ENCODE peak calls at places on chromosomes 12 and 14, in five cellular contexts. One of them, this sample, is unnamed.

GRCh38 chr14:80047761-80048160 is 163.5 kb downstream of the DIO2 start:
- DNase-seq in dorsolateral prefrontal cortex: peak; percentile 65
- DNase-seq in AG04450: no peak
- DNase-seq in AG10803: peak; percentile 1
- DNase-seq in fibroblast of the aortic adventitia: peak; percentile 10
- DNase-seq in this sample: no peak

GRCh38 chr14:74275265-74275841 is 27.4 kb downstream of the ABCD4 start:
- DNase-seq in AG04450: peak; percentile 37
- DNase-seq in AG10803: peak; percentile 91
- DNase-seq in fibroblast of the aortic adventitia: peak; percentile 93
- DNase-seq in dorsolateral prefrontal cortex: no peak
- DNase-seq in this sample: no peak

GRCh38 chr12:130706885-130707570 is 9.1 kb downstream of the RIMBP2 start:
- DNase-seq in fibroblast of the aortic adventitia: no peak
- DNase-seq in AG10803: no peak
- DNase-seq in AG04450: no peak
- DNase-seq in dorsolateral prefrontal cortex: no peak
- DNase-seq in this sample: no peak

GRCh38 chr12:75613981-75614380 is 102.6 kb upstream of the KRR1 start:
- DNase-seq in fibroblast of the aortic adventitia: peak; percentile 35
- DNase-seq in AG10803: peak; percentile 53
- DNase-seq in AG04450: no peak
- DNase-seq in dorsolateral prefrontal cortex: no peak
- DNase-seq in this sample: no peak

GRCh38 chr12:132955094-132955932 is 793 bp downstream of the ZNF605 start:
- DNase-seq in AG04450: peak; percentile 20
- DNase-seq in AG10803: peak; percentile 75
- DNase-seq in dorsolateral prefrontal cortex: peak; percentile 35
- DNase-seq in fibroblast of the aortic adventitia: peak; percentile 74
- DNase-seq in this sample: peak; percentile 60

GRCh38 chr12:89357297-89357730 is 5.0 kb upstream of the DUSP6 start:
- DNase-seq in AG04450: no peak
- DNase-seq in dorsolateral prefrontal cortex: no peak
- DNase-seq in AG10803: no peak
- DNase-seq in fibroblast of the aortic adventitia: no peak
- DNase-seq in this sample: no peak

GRCh38 chr12:70197362-70197744 is 45.9 kb upstream of the CNOT2 start:
- DNase-seq in dorsolateral prefrontal cortex: no peak
- DNase-seq in AG10803: peak; percentile 65
- DNase-seq in fibroblast of the aortic adventitia: peak; percentile 44
- DNase-seq in AG04450: no peak
- DNase-seq in this sample: no peak

GRCh38 chr12:127504874-127505273 is 762.1 kb upstream of the TMEM132C start:
- DNase-seq in AG04450: no peak
- DNase-seq in dorsolateral prefrontal cortex: no peak
- DNase-seq in fibroblast of the aortic adventitia: no peak
- DNase-seq in AG10803: no peak
- DNase-seq in this sample: no peak

GRCh38 chr12:117875652-117876491 is 92.9 kb downstream of the KSR2 start:
- DNase-seq in AG04450: no peak
- DNase-seq in dorsolateral prefrontal cortex: peak; percentile 51
- DNase-seq in AG10803: no peak
- DNase-seq in fibroblast of the aortic adventitia: no peak
- DNase-seq in this sample: no peak

GRCh38 chr12:97038859-97039258 is 131.8 kb downstream of the NEDD1 start:
- DNase-seq in dorsolateral prefrontal cortex: no peak
- DNase-seq in fibroblast of the aortic adventitia: no peak
- DNase-seq in AG10803: no peak
- DNase-seq in AG04450: no peak
- DNase-seq in this sample: no peak

GRCh38 chr12:121038861-121039654 is at the start of gene OASL:
- DNase-seq in fibroblast of the aortic adventitia: peak; percentile 43
- DNase-seq in AG04450: no peak
- DNase-seq in dorsolateral prefrontal cortex: no peak
- DNase-seq in AG10803: peak; percentile 68
- DNase-seq in this sample: no peak

GRCh38 chr12:68534108-68534507 is 76.6 kb upstream of the RAP1B start:
- DNase-seq in fibroblast of the aortic adventitia: no peak
- DNase-seq in dorsolateral prefrontal cortex: no peak
- DNase-seq in AG04450: no peak
- DNase-seq in AG10803: no peak
- DNase-seq in this sample: no peak

GRCh38 chr12:49903700-49904423 is at the start of gene FAIM2:
- DNase-seq in AG04450: peak; percentile 72
- DNase-seq in dorsolateral prefrontal cortex: peak; percentile 93
- DNase-seq in AG10803: peak; percentile 73
- DNase-seq in fibroblast of the aortic adventitia: peak; percentile 83
- DNase-seq in this sample: peak; percentile 73

GRCh38 chr14:50944647-50945413 is 547 bp upstream of the PYGL start:
- DNase-seq in fibroblast of the aortic adventitia: peak; percentile 51
- DNase-seq in AG10803: peak; percentile 51
- DNase-seq in AG04450: no peak
- DNase-seq in dorsolateral prefrontal cortex: peak; percentile 28
- DNase-seq in this sample: no peak

GRCh38 chr12:96766232-96766631 is 140.8 kb upstream of the NEDD1 start:
- DNase-seq in dorsolateral prefrontal cortex: no peak
- DNase-seq in AG10803: peak; percentile 5
- DNase-seq in fibroblast of the aortic adventitia: peak; percentile 6
- DNase-seq in AG04450: no peak
- DNase-seq in this sample: no peak

GRCh38 chr14:38252066-38252710 is 3.7 kb downstream of the CLEC14A start:
- DNase-seq in AG04450: no peak
- DNase-seq in fibroblast of the aortic adventitia: no peak
- DNase-seq in AG10803: no peak
- DNase-seq in dorsolateral prefrontal cortex: no peak
- DNase-seq in this sample: no peak

GRCh38 chr12:30694971-30695326 is 720 bp downstream of the IPO8 start:
- DNase-seq in dorsolateral prefrontal cortex: peak; percentile 70
- DNase-seq in AG10803: peak; percentile 28
- DNase-seq in fibroblast of the aortic adventitia: peak; percentile 37
- DNase-seq in AG04450: no peak
- DNase-seq in this sample: no peak

GRCh38 chr14:100472491-100472890 is 114.7 kb downstream of the BEGAIN start:
- DNase-seq in dorsolateral prefrontal cortex: no peak
- DNase-seq in AG10803: no peak
- DNase-seq in AG04450: no peak
- DNase-seq in fibroblast of the aortic adventitia: no peak
- DNase-seq in this sample: no peak

GRCh38 chr12:85253823-85254222 is 26.2 kb upstream of the ALX1 start:
- DNase-seq in AG10803: no peak
- DNase-seq in dorsolateral prefrontal cortex: no peak
- DNase-seq in fibroblast of the aortic adventitia: no peak
- DNase-seq in AG04450: no peak
- DNase-seq in this sample: no peak

GRCh38 chr14:85529803-85530574 is at the start of gene FLRT2:
- DNase-seq in dorsolateral prefrontal cortex: no peak
- DNase-seq in AG04450: no peak
- DNase-seq in AG10803: peak; percentile 80
- DNase-seq in fibroblast of the aortic adventitia: peak; percentile 81
- DNase-seq in this sample: no peak

GRCh38 chr12:22321620-22322019 is 12.9 kb downstream of the ST8SIA1 start:
- DNase-seq in AG04450: no peak
- DNase-seq in dorsolateral prefrontal cortex: no peak
- DNase-seq in AG10803: peak; percentile 8
- DNase-seq in fibroblast of the aortic adventitia: peak; percentile 10
- DNase-seq in this sample: no peak

GRCh38 chr14:43005807-43006206 is 1399.1 kb downstream of the LRFN5 start:
- DNase-seq in fibroblast of the aortic adventitia: peak; percentile 42
- DNase-seq in dorsolateral prefrontal cortex: no peak
- DNase-seq in AG04450: no peak
- DNase-seq in AG10803: no peak
- DNase-seq in this sample: no peak
- TF ChIP-seq CTCF in fibroblast of the aortic adventitia: peak; percentile 35
- TF ChIP-seq CTCF in dorsolateral prefrontal cortex: peak; percentile 28
- TF ChIP-seq CTCF in AG04450: peak; percentile 58
- TF ChIP-seq CTCF in AG10803: no peak
- TF ChIP-seq CTCF in this sample: no peak

GRCh38 chr12:45893240-45893639 is 97.1 kb downstream of the SCAF11 start:
- DNase-seq in dorsolateral prefrontal cortex: no peak
- DNase-seq in AG04450: no peak
- DNase-seq in AG10803: peak; percentile 13
- DNase-seq in fibroblast of the aortic adventitia: no peak
- DNase-seq in this sample: no peak
- TF ChIP-seq CTCF in dorsolateral prefrontal cortex: peak; percentile 19
- TF ChIP-seq CTCF in AG04450: peak; percentile 28
- TF ChIP-seq CTCF in AG10803: peak; percentile 31
- TF ChIP-seq CTCF in fibroblast of the aortic adventitia: no peak
- TF ChIP-seq CTCF in this sample: peak; percentile 38

GRCh38 chr14:89841855-89842254 is 112.7 kb downstream of the EFCAB11 start:
- DNase-seq in fibroblast of the aortic adventitia: no peak
- DNase-seq in AG10803: no peak
- DNase-seq in AG04450: no peak
- DNase-seq in dorsolateral prefrontal cortex: no peak
- DNase-seq in this sample: no peak
- TF ChIP-seq CTCF in fibroblast of the aortic adventitia: no peak
- TF ChIP-seq CTCF in AG10803: no peak
- TF ChIP-seq CTCF in AG04450: no peak
- TF ChIP-seq CTCF in dorsolateral prefrontal cortex: no peak
- TF ChIP-seq CTCF in this sample: no peak

DNA sequence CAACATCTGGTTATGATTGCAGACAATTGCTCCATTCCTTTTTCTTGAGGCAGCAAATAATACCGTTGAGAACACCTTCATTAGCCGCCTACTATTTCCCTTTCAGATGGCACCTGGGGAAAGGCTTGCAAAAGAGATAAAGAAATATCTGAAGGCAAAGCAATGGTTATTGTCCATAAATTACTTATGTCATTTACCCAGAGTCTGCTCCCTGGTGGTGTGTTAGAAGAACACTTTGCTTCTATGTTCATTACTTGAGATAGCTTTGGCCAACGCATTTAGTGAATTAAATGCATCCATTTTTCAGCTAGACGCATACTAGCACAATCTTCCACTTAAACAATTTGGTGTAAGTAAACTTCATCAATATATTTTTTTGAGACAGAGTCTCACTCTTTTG is 377.7 kb downstream of the KCNH5 start:
- DNase-seq in dorsolateral prefrontal cortex: no peak
- DNase-seq in AG04450: no peak
- DNase-seq in AG10803: no peak
- DNase-seq in fibroblast of the aortic adventitia: no peak
- DNase-seq in this sample: no peak
- TF ChIP-seq CTCF in dorsolateral prefrontal cortex: no peak
- TF ChIP-seq CTCF in AG04450: peak; percentile 12
- TF ChIP-seq CTCF in AG10803: no peak
- TF ChIP-seq CTCF in fibroblast of the aortic adventitia: no peak
- TF ChIP-seq CTCF in this sample: no peak

DNA sequence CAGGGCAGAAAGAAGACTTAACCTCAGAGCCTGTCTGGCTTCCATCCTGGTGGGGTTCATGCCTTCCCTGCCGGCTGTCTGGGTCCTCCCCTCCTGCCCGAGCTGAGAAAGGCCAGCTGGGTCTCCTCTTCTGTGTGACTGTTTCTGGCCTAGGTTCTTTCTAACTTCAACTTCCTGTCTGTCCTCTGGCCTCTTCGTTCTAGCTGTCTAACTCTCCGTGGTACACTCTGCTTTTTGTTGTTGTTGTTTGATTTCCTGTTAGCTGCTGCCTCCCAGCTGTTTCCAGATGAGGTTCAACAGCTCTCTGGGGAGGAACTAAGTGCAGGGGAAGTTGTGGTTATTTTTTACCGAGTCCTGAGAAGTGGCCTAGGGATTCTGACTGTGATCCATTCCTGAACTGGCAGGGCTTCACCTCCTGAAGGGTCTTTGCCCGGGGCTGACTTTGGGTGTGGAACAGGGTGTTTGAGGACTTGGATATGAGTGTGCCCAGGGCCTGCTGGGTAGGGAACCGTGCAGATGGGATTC is 3.2 kb downstream of the MLXIP start:
- DNase-seq in fibroblast of the aortic adventitia: peak; percentile 78
- DNase-seq in AG10803: peak; percentile 80
- DNase-seq in AG04450: no peak
- DNase-seq in dorsolateral prefrontal cortex: no peak
- DNase-seq in this sample: no peak
- TF ChIP-seq CTCF in fibroblast of the aortic adventitia: no peak
- TF ChIP-seq CTCF in AG10803: peak; percentile 15
- TF ChIP-seq CTCF in AG04450: no peak
- TF ChIP-seq CTCF in dorsolateral prefrontal cortex: no peak
- TF ChIP-seq CTCF in this sample: no peak

DNA sequence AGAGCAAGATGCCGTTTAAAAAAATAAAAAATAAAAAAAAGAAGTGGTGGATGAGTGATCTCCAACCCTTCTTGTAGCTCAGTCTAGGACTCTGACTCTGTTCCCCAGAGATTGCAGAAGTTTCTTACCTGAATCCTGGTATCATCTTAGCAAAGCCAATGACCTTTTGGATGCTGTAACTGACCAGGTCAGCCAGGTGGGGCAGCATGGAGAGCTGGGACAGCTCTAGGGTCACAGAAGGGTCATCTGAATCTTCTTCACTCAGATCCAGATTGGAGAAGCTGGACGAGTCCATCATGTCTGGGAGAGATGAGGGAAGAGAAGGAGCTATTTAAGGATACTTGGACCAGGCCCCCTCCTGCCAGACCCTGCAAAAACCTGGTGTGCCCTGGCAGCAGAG is 35.8 kb upstream of the HDAC7 start:
- DNase-seq in AG10803: no peak
- DNase-seq in AG04450: no peak
- DNase-seq in fibroblast of the aortic adventitia: no peak
- DNase-seq in dorsolateral prefrontal cortex: no peak
- DNase-seq in this sample: no peak
- TF ChIP-seq CTCF in AG10803: no peak
- TF ChIP-seq CTCF in AG04450: no peak
- TF ChIP-seq CTCF in fibroblast of the aortic adventitia: no peak
- TF ChIP-seq CTCF in dorsolateral prefrontal cortex: no peak
- TF ChIP-seq CTCF in this sample: no peak

GRCh38 chr12:5171701-5172100 is 128.0 kb downstream of the KCNA5 start:
- DNase-seq in AG10803: peak; percentile 76
- DNase-seq in fibroblast of the aortic adventitia: peak; percentile 50
- DNase-seq in dorsolateral prefrontal cortex: peak; percentile 55
- DNase-seq in AG04450: peak; percentile 47
- DNase-seq in this sample: peak; percentile 55
- TF ChIP-seq CTCF in AG10803: peak; percentile 91
- TF ChIP-seq CTCF in fibroblast of the aortic adventitia: peak; percentile 51
- TF ChIP-seq CTCF in dorsolateral prefrontal cortex: no peak
- TF ChIP-seq CTCF in AG04450: peak; percentile 81
- TF ChIP-seq CTCF in this sample: peak; percentile 76

DNA sequence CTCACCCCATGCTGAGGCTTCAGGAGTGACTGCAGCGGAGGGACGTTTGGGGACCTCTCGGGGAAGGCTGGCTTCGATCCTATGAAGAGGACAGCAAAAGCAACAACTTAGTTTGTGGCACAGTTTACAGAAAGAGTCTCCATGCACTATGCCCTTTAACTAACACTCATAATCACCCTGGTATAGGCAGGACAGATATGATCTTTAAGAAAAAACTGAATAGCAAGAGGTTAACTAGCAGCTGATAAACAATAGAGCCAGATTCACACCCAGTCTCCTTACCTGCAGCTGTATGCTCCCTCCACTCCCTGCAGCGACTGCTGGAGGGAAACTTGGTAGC is 27.4 kb downstream of the TMEM63C start:
- DNase-seq in fibroblast of the aortic adventitia: no peak
- DNase-seq in AG10803: no peak
- DNase-seq in AG04450: no peak
- DNase-seq in dorsolateral prefrontal cortex: no peak
- DNase-seq in this sample: no peak
- TF ChIP-seq CTCF in fibroblast of the aortic adventitia: no peak
- TF ChIP-seq CTCF in AG10803: no peak
- TF ChIP-seq CTCF in AG04450: no peak
- TF ChIP-seq CTCF in dorsolateral prefrontal cortex: no peak
- TF ChIP-seq CTCF in this sample: no peak

This sample was measured in D721Med.